ENCODE peak calls at places on chromosome 16, in six cellular contexts. E, C, T, B, J and D are unnamed samples.

GRCh38 chr16:81279375-81279774 is 35.4 kb upstream of the GAN start:
- DNase-seq in C (peak; percentile 14), E (no peak), T (no peak), B (no peak), J (no peak), D (peak; percentile 76)

GRCh38 chr16:30777591-30778297 is 9.3 kb downstream of the ZNF629 start:
- DNase-seq in T (no peak), C (no peak), J (no peak), B (no peak), E (no peak), D (no peak)

GRCh38 chr16:4395055-4395726 is 21.2 kb downstream of the CORO7 start:
- DNase-seq in E (no peak), B (no peak), J (no peak), T (no peak), C (no peak), D (no peak)

GRCh38 chr16:61050547-61050946 is 985.7 kb downstream of the CDH8 start:
- DNase-seq in E (no peak), C (no peak), J (no peak), T (no peak), B (no peak), D (no peak)

GRCh38 chr16:67110136-67110847 is 551 bp downstream of the PHAF1 start:
- DNase-seq in C (peak; percentile 95), B (no peak), E (no peak), T (no peak), J (no peak), D (no peak)

GRCh38 chr16:53435066-53435688 is 906 bp downstream of the RBL2 start:
- DNase-seq in E (peak; percentile 85), C (peak; percentile 91), T (peak; percentile 85), B (peak; percentile 94), J (peak; percentile 73), D (peak; percentile 93)

GRCh38 chr16:65961491-65962143 is 404.9 kb upstream of the CDH5 start:
- DNase-seq in J (no peak), E (no peak), C (no peak), B (no peak), T (no peak), D (no peak)

GRCh38 chr16:46980926-46981325 is 7.5 kb upstream of the DNAJA2 start:
- DNase-seq in J (no peak), E (no peak), T (no peak), C (no peak), B (peak; percentile 36), D (no peak)

GRCh38 chr16:79839851-79840321 is 239.3 kb upstream of the MAF start:
- DNase-seq in B (no peak), C (no peak), E (no peak), J (no peak), T (no peak), D (no peak)

GRCh38 chr16:11094838-11095565 is 150.6 kb downstream of the CLEC16A start:
- DNase-seq in C (no peak), E (no peak), J (no peak), B (no peak), T (no peak), D (no peak)

GRCh38 chr16:70691223-70692129 is 5.6 kb upstream of the MTSS2 start:
- DNase-seq in C (no peak), E (no peak), B (peak; percentile 48), J (no peak), T (no peak), D (peak; percentile 54)

DNA sequence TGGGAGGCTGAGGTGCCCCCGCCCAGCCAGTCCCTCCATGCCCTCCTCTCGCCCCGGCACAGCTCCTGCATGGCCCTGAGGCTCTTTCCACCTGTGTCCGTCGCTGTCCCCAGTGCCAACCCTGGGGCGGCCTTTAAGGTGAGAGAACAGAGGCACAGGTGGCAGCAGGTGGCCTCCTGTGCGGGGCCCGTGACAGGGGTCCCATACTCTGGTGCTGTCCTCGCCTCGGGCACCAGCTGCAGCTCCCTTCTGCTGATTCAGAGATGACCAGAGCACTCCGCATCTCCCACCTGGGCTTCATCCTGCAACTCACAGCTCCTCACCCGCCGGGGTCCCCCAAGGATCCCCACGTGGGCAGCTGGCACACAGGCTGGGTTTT is 8.0 kb downstream of the PRSS27 start:
- DNase-seq in T (no peak), C (no peak), B (no peak), E (no peak), J (no peak), D (no peak)
- TF ChIP-seq MYC in T (no peak), C (no peak), B (no peak), E (no peak), J (no peak), D (no peak)

GRCh38 chr16:740764-741505 is at the start of gene CIAO3:
- DNase-seq in C (peak; percentile 85), B (peak; percentile 79), J (peak; percentile 60), T (peak; percentile 95), E (peak; percentile 83), D (peak; percentile 86)
- TF ChIP-seq MYC in C (peak; percentile 44), B (peak; percentile 83), J (peak; percentile 49), T (peak; percentile 83), E (no peak), D (no peak)

GRCh38 chr16:85350973-85351372 is 238.7 kb upstream of the CIBAR2 start:
- DNase-seq in T (no peak), C (no peak), B (no peak), J (no peak), E (peak; percentile 83), D (peak; percentile 96)
- TF ChIP-seq MYC in T (no peak), C (no peak), B (no peak), J (no peak), E (no peak), D (no peak)

GRCh38 chr16:57155702-57156350 is 30.0 kb downstream of the PSME3IP1 start:
- DNase-seq in B (no peak), C (no peak), T (no peak), J (no peak), E (no peak), D (no peak)

GRCh38 chr16:57156351-57156703 is 29.5 kb downstream of the PSME3IP1 start:
- DNase-seq in J (no peak), E (no peak), B (peak; percentile 57), T (no peak), C (no peak), D (peak; percentile 67)

GRCh38 chr16:57152096-57153093 is 33.4 kb downstream of the PSME3IP1 start:
- DNase-seq in C (peak; percentile 49), B (peak; percentile 27), T (no peak), E (no peak), J (no peak), D (no peak)

GRCh38 chr16:57151369-57151768 is 34.5 kb downstream of the PSME3IP1 start:
- DNase-seq in T (no peak), J (no peak), B (no peak), E (no peak), C (no peak), D (no peak)

GRCh38 chr16:57153841-57154240 is 32.0 kb downstream of the PSME3IP1 start:
- DNase-seq in T (no peak), C (no peak), E (no peak), B (no peak), J (no peak), D (no peak)
- TF ChIP-seq MYC in T (no peak), C (no peak), E (no peak), B (no peak), J (no peak), D (no peak)

GRCh38 chr16:74735554-74735953 is 34.9 kb upstream of the MLKL start:
- DNase-seq in E (no peak), T (no peak), C (no peak), J (no peak), B (no peak), D (no peak)

GRCh38 chr16:74735162-74735452 is 34.4 kb upstream of the MLKL start:
- DNase-seq in T (no peak), E (no peak), B (no peak), J (no peak), C (no peak), D (no peak)

GRCh38 chr16:74737521-74737920 is 36.9 kb upstream of the MLKL start:
- DNase-seq in T (no peak), B (no peak), E (no peak), J (no peak), C (no peak), D (no peak)

GRCh38 chr16:74738134-74738541 is 36.5 kb downstream of the FA2H start:
- DNase-seq in J (no peak), E (peak; percentile 83), B (no peak), T (peak; percentile 54), C (peak; percentile 62), D (no peak)

DNA sequence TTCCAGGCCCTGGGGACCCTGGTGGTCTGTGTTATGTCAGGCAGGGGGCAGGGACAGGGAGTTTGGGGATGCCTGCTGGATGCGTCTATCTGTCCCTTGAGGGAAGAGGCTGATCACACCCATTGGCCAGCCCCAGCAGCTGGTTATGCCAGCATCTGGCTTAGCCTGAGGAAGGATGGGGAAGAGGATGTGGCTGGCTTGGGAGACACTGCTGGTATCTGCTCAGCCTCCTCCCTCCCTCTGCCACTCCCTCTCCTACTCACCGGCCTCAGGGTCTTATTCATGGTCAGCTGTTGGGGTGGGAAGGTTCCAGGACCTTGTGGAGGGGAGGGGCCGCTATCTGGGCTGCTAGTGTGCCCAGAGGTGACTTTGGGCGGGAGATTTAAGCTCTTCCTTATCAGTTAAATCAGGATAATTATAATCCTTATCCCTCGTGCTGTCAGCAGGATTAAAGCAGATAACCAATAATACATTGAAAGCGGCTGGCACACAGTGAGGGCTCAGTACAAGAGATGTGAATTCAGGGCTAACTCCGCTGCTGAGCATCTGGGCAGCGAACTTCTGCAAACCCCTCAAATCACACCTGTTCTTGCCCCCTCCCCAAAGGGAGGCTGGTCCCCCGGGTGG is 36.0 kb upstream of the MLKL start:
- DNase-seq in T (no peak), J (no peak), C (no peak), E (no peak), B (no peak), D (no peak)
- TF ChIP-seq MYC in T (no peak), J (no peak), C (no peak), E (no peak), B (no peak), D (no peak)